ENCODE peak calls at places on chromosomes 5 and 9, in seven cellular contexts. L is glomerular endothelial cell, V is ELR, O is ascending aorta, Q is tibial nerve, M is endothelial cell, G is cardiac muscle cell. P is an unnamed sample.

GRCh38 chr9:20292002-20292401 is 330.3 kb downstream of the MLLT3 start:
- DNase-seq in L (no peak), V (peak), O (no peak), Q (no peak), M (no peak), G (peak), P (no peak)

GRCh38 chr9:14014209-14014608 is 299.7 kb downstream of the NFIB start:
- DNase-seq in L (no peak), V (no peak), O (no peak), Q (no peak), M (no peak), G (no peak), P (no peak)

GRCh38 chr9:86705474-86705873 is 241.8 kb downstream of the GAS1 start:
- DNase-seq in L (no peak), V (peak), O (no peak), Q (no peak), M (no peak), G (no peak), P (no peak)

GRCh38 chr5:15995206-15996052 is 184.2 kb downstream of the MARCHF11 start:
- DNase-seq in L (peak), V (peak), O (no peak), Q (no peak), M (no peak), G (peak), P (no peak)

GRCh38 chr5:95564450-95564849 is 9.5 kb downstream of the ARSK start:
- DNase-seq in L (no peak), V (no peak), O (no peak), Q (no peak), M (no peak), G (no peak), P (no peak)

GRCh38 chr5:157214399-157214798 is 33.8 kb downstream of the ITK start:
- DNase-seq in L (no peak), V (no peak), O (no peak), Q (no peak), M (no peak), G (no peak), P (no peak)

GRCh38 chr5:141623197-141623596 is 4.4 kb upstream of the DIAPH1 start:
- DNase-seq in L (no peak), V (no peak), O (no peak), Q (no peak), M (no peak), G (no peak), P (no peak)

GRCh38 chr9:136620441-136621018 is 42.2 kb upstream of the EGFL7 start:
- DNase-seq in L (no peak), V (no peak), O (no peak), Q (no peak), M (no peak), G (no peak), P (no peak)

GRCh38 chr5:76691470-76692273 is 24.3 kb upstream of the F2R start:
- DNase-seq in L (peak), V (peak), O (no peak), Q (no peak), M (peak), G (peak), P (no peak)

GRCh38 chr5:149397530-149397929 is 18.4 kb upstream of the IL17B start:
- DNase-seq in L (no peak), V (peak), O (no peak), Q (no peak), M (no peak), G (peak), P (no peak)

GRCh38 chr5:119397518-119398380 is 41.9 kb downstream of the TNFAIP8 start:
- DNase-seq in L (no peak), V (peak), O (no peak), Q (no peak), M (no peak), G (peak), P (no peak)

GRCh38 chr5:56320686-56321085 is 87.6 kb upstream of the ANKRD55 start:
- DNase-seq in L (no peak), V (no peak), O (no peak), Q (no peak), M (no peak), G (no peak), P (no peak)

GRCh38 chr9:132806723-132807421 is 71.2 kb downstream of the AK8 start:
- DNase-seq in L (no peak), V (no peak), O (no peak), Q (no peak), M (no peak), G (no peak), P (no peak)

GRCh38 chr5:159515909-159516415 is 185.7 kb upstream of the IL12B start:
- DNase-seq in L (no peak), V (peak), O (peak), Q (no peak), M (peak), G (peak), P (no peak)

GRCh38 chr9:15211994-15212501 is 95.0 kb downstream of the TTC39B start:
- DNase-seq in L (no peak), V (no peak), O (no peak), Q (no peak), M (no peak), G (peak), P (no peak)

GRCh38 chr5:154368041-154368800 is 77.6 kb upstream of the SAP30L start:
- DNase-seq in L (peak), V (peak), O (no peak), Q (no peak), M (peak), G (peak), P (no peak)

GRCh38 chr5:104754311-104754995 is 1191.9 kb upstream of the NUDT12 start:
- DNase-seq in L (no peak), V (no peak), O (no peak), Q (no peak), M (no peak), G (no peak), P (no peak)

GRCh38 chr9:98971168-98971914 is 27.6 kb downstream of the COL15A1 start:
- DNase-seq in L (no peak), V (peak), O (no peak), Q (no peak), M (no peak), G (peak), P (no peak)

GRCh38 chr5:156762656-156763055 is 87.4 kb upstream of the PPP1R2B start:
- DNase-seq in L (no peak), V (no peak), O (no peak), Q (no peak), M (no peak), G (no peak), P (no peak)

GRCh38 chr5:1881731-1882336 is 891 bp downstream of the IRX4 start:
- DNase-seq in L (no peak), V (no peak), O (no peak), Q (no peak), M (no peak), G (no peak), P (no peak)

GRCh38 chr9:115369322-115369957 is 251.5 kb upstream of the TNC start:
- DNase-seq in L (no peak), V (peak), O (no peak), Q (no peak), M (no peak), G (peak), P (no peak)

GRCh38 chr9:31183866-31184265 is 1200.6 kb upstream of the ACO1 start:
- DNase-seq in L (no peak), V (no peak), O (no peak), Q (no peak), M (no peak), G (no peak), P (no peak)

GRCh38 chr9:121862371-121862970 is 211.0 kb downstream of the DAB2IP start:
- DNase-seq in L (no peak), V (no peak), O (no peak), Q (no peak), M (no peak), G (no peak), P (no peak)

GRCh38 chr9:94779101-94779500 is 52.6 kb downstream of the AOPEP start:
- DNase-seq in L (no peak), V (peak), O (no peak), Q (no peak), M (no peak), G (no peak), P (no peak)

GRCh38 chr5:39164016-39164415 is 55.3 kb downstream of the FYB1 start:
- DNase-seq in L (no peak), V (no peak), O (no peak), Q (no peak), M (no peak), G (no peak), P (no peak)

GRCh38 chr9:6230037-6230778 is 14.6 kb downstream of the IL33 start:
- DNase-seq in L (no peak), V (peak), O (no peak), Q (no peak), M (no peak), G (peak), P (no peak)

GRCh38 chr9:88905506-88905905 is 85.8 kb upstream of the S1PR3 start:
- DNase-seq in L (no peak), V (peak), O (no peak), Q (no peak), M (no peak), G (no peak), P (no peak)

GRCh38 chr5:133846478-133847226 is 121.8 kb downstream of the C5orf15 start:
- DNase-seq in L (no peak), V (no peak), O (no peak), Q (no peak), M (no peak), G (no peak), P (no peak)

GRCh38 chr5:7398596-7399260 is 2.8 kb downstream of the ADCY2 start:
- DNase-seq in L (no peak), V (no peak), O (no peak), Q (no peak), M (no peak), G (no peak), P (no peak)

P was measured in cerebellar nuclear complex.